ENCODE peak calls at places on chromosomes 6 and 20, in nine cellular contexts. X is lower leg skin; U is AG04450; F is AG09309; W is CD4-positive, alpha-beta T cell; E is fibroblast of villous mesenchyme; Z is esophagus squamous epithelium; N is GM13976; D is ascending aorta. T is an unnamed sample.

GRCh38 chr6:135300576-135300975 is 119.5 kb downstream of the MYB start:
- DNase-seq in X (no peak), U (no peak), F (no peak), W (no peak), E (no peak), Z (no peak), N (no peak), D (no peak), T (no peak)

GRCh38 chr20:1618479-1618878 is 1.3 kb downstream of the SIRPB1 start:
- DNase-seq in X (no peak), U (no peak), F (no peak), W (no peak), E (no peak), Z (no peak), N (no peak), D (no peak), T (no peak)

GRCh38 chr6:113564401-113565161 is 292.6 kb upstream of the MARCKS start:
- DNase-seq in X (peak), U (peak), F (peak), W (no peak), E (peak), Z (peak), N (no peak), D (peak), T (peak)

GRCh38 chr6:83199865-83200230 is 6.7 kb downstream of the RWDD2A start:
- DNase-seq in X (no peak), U (peak), F (no peak), W (no peak), E (peak), Z (no peak), N (no peak), D (no peak), T (no peak)

GRCh38 chr20:32990426-32990825 is 13.8 kb downstream of the SUN5 start:
- DNase-seq in X (no peak), U (no peak), F (no peak), W (no peak), E (no peak), Z (no peak), N (no peak), D (no peak), T (no peak)

GRCh38 chr6:19866199-19866872 is 29.2 kb downstream of the ID4 start:
- DNase-seq in X (no peak), U (no peak), F (no peak), W (no peak), E (no peak), Z (no peak), N (no peak), D (no peak), T (no peak)

GRCh38 chr20:51428451-51429143 is 113.9 kb downstream of the NFATC2 start:
- DNase-seq in X (no peak), U (no peak), F (no peak), W (no peak), E (peak), Z (no peak), N (no peak), D (no peak), T (no peak)

GRCh38 chr20:38591484-38592410 is 9.9 kb upstream of the ARHGAP40 start:
- DNase-seq in X (no peak), U (no peak), F (no peak), W (no peak), E (no peak), Z (no peak), N (peak), D (no peak), T (peak)

GRCh38 chr6:46438245-46438644 is 53.0 kb downstream of the RCAN2 start:
- DNase-seq in X (no peak), U (no peak), F (no peak), W (no peak), E (no peak), Z (no peak), N (no peak), D (no peak), T (no peak)

GRCh38 chr20:10033905-10034304 is 882 bp upstream of the ANKEF1 start:
- DNase-seq in X (no peak), U (no peak), F (no peak), W (no peak), E (no peak), Z (no peak), N (no peak), D (no peak), T (no peak)

GRCh38 chr6:7042056-7042653 is 65.6 kb upstream of the RREB1 start:
- DNase-seq in X (no peak), U (no peak), F (no peak), W (no peak), E (no peak), Z (no peak), N (no peak), D (no peak), T (no peak)

GRCh38 chr6:16698163-16698533 is 63.1 kb downstream of the ATXN1 start:
- DNase-seq in X (no peak), U (no peak), F (no peak), W (no peak), E (no peak), Z (no peak), N (no peak), D (no peak), T (no peak)

GRCh38 chr6:3159805-3160781 is 2.7 kb upstream of the TUBB2A start:
- DNase-seq in X (peak), U (no peak), F (no peak), W (peak), E (peak), Z (peak), N (no peak), D (no peak), T (no peak)

GRCh38 chr20:47464380-47465101 is 37.1 kb upstream of the NCOA3 start:
- DNase-seq in X (peak), U (peak), F (peak), W (no peak), E (peak), Z (no peak), N (no peak), D (peak), T (peak)

GRCh38 chr6:9039258-9039657 is 603.9 kb upstream of the SLC35B3 start:
- DNase-seq in X (no peak), U (no peak), F (no peak), W (no peak), E (no peak), Z (no peak), N (no peak), D (no peak), T (no peak)
- TF ChIP-seq CTCF in X (no peak), U (no peak), F (peak), W (no peak), E (no peak), Z (no peak), N (no peak), D (no peak), T (no peak)

DNA sequence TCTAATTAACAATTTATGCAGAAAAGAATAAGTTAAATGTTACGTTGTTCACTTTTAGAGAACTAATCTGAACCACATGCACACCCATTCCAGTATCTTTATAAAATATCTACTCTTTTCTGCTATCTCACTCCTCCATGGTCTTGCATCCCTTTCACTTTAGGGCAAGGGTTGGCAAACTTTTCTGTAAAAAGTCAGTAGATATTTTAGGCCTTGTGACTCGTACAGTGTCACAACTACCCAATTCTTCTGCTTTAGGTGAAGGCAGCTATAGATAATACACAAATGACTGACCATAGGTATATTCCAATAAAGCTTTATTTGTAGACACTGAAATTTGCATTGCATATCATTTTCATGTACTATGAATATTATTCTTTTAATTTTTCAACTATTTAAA is 39.7 kb upstream of the SUPT3H start:
- DNase-seq in X (no peak), U (no peak), F (no peak), W (no peak), E (no peak), Z (no peak), N (no peak), D (no peak), T (no peak)
- TF ChIP-seq CTCF in X (no peak), U (no peak), F (no peak), W (no peak), E (no peak), Z (no peak), N (no peak), D (no peak), T (no peak)

DNA sequence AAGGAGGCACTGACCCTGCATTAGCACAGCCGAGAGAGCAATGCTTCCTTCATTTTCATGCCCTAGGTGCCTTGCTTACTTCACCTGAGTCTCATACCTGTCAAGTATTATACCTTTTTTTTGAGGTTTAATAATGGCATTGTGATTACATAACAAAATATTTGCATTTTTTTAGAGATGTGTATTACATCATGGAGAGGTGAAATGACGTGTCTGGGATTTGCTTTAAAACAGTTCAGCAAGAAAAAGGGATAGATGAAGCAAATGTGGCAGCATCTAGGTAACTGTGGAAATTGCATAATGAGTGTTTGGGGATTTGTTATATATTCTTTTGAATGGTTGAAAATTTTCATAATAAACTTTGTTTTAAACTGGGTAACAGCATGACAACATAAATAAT is 48.9 kb downstream of the NKX2-2 start:
- DNase-seq in X (no peak), U (no peak), F (no peak), W (no peak), E (no peak), Z (no peak), N (no peak), D (no peak), T (no peak)
- TF ChIP-seq CTCF in X (no peak), U (no peak), F (no peak), W (no peak), E (no peak), Z (no peak), N (no peak), D (no peak), T (no peak)

DNA sequence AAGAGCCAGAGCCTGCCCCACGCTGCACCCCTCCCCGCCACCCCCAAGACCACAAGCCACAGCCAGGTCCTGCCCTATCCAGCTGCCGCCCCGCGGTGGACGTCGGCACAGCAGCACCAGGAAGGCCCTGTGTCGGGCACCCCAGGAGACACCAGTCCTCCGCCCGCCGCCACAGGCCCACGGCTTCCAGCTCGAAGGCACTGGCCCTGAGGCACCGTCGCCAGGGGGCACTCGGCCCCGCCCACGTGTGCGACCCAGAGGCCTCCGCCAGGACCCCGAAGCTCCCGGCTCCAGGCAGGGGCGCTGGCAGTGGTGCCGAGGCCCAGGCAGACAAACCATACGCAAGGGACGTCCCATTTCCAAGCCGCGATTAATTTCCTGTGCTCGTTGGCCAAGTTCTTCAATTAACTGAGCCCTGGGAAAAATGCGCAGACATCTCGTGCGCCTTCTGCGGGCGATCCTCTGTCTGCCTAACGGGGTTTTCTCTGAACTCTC is 19.4 kb downstream of the KCNQ2 start:
- DNase-seq in X (no peak), U (no peak), F (no peak), W (no peak), E (no peak), Z (no peak), N (no peak), D (no peak), T (no peak)
- TF ChIP-seq CTCF in X (no peak), U (no peak), F (peak), W (no peak), E (peak), Z (no peak), N (no peak), D (no peak), T (no peak)

DNA sequence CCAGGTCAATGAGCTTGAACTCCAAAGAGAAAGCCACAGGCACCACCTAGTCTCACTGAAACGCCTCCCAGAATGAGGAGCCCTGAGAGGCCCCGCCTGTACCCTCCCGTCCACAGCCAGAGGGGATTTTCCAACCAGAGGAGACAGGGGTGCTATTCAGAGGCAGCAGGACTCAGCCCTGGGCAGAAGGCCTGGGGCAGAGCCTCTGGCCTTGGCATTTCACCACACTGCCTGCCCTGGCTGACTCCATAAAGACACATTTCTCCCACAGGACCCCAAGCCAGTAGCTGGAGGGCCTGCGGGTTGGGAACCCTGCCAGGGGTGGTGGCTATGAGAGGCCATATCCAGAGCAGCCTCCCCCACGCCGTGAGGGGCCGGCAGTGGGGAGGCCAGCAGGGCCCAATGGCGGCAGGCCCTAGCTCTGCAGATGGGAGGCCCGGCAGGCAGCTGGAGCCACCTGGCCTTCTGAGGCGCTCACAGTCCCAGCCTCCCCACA is 159.3 kb downstream of the PREX1 start:
- DNase-seq in X (no peak), U (no peak), F (no peak), W (no peak), E (peak), Z (no peak), N (no peak), D (no peak), T (no peak)
- TF ChIP-seq CTCF in X (no peak), U (no peak), F (no peak), W (no peak), E (no peak), Z (no peak), N (no peak), D (no peak), T (no peak)

GRCh38 chr20:59770270-59770669 is 163.2 kb downstream of the SYCP2 start:
- DNase-seq in X (no peak), U (no peak), F (no peak), W (no peak), E (no peak), Z (no peak), N (no peak), D (no peak), T (no peak)
- TF ChIP-seq CTCF in X (no peak), U (no peak), F (no peak), W (no peak), E (peak), Z (no peak), N (peak), D (no peak), T (no peak)

DNA sequence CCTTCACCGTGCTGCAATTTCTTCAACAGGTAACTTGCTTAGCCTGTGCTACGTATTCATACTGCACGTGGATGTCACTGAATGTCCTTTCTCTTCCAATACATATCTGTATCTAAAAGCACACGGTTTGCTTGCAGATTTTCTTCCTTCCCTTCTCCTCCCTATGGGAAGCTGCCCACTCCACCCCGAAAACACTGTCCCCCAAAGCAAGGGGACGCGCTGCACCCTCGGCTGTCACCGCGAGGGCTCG is 708 bp downstream of the TMX4 start:
- DNase-seq in X (no peak), U (no peak), F (no peak), W (no peak), E (peak), Z (no peak), N (no peak), D (no peak), T (no peak)
- TF ChIP-seq CTCF in X (no peak), U (no peak), F (no peak), W (no peak), E (no peak), Z (peak), N (no peak), D (no peak), T (no peak)

GRCh38 chr6:33641602-33642001 is 20.5 kb downstream of the ITPR3 start:
- DNase-seq in X (no peak), U (no peak), F (no peak), W (no peak), E (no peak), Z (no peak), N (no peak), D (no peak), T (no peak)

GRCh38 chr6:33639559-33639958 is 18.4 kb downstream of the ITPR3 start:
- DNase-seq in X (no peak), U (no peak), F (no peak), W (no peak), E (no peak), Z (no peak), N (no peak), D (no peak), T (no peak)

GRCh38 chr6:33641144-33641543 is 20.0 kb downstream of the ITPR3 start:
- DNase-seq in X (no peak), U (no peak), F (no peak), W (no peak), E (no peak), Z (no peak), N (no peak), D (no peak), T (no peak)

GRCh38 chr6:33638581-33638980 is 17.5 kb downstream of the ITPR3 start:
- DNase-seq in X (no peak), U (no peak), F (no peak), W (no peak), E (no peak), Z (no peak), N (no peak), D (no peak), T (no peak)

DNA sequence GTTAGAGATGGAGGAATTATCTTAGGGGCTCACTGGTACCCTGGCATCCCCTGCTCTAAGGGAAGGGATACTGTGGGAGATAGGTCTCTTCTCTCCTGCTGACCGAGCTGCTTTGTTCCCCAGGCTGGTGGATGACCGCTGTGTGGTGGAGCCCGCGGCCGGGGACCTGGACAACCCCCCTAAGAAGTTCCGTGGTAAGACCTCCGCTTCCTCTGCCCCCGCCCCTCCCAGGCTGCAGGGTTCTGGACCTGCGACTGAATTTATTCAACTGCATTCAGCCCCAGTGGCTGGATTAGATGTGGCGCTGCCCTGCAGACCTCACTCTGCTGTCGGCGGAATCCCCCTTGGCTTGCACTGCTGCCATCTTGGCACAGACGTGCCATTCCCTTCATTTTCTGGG is 19.2 kb downstream of the ITPR3 start:
- DNase-seq in X (no peak), U (no peak), F (no peak), W (no peak), E (no peak), Z (no peak), N (no peak), D (no peak), T (no peak)
- TF ChIP-seq CTCF in X (no peak), U (no peak), F (no peak), W (no peak), E (no peak), Z (no peak), N (no peak), D (no peak), T (no peak)